ENCODE peak calls at places on chromosomes 7 and 10, in seven cellular contexts. F is tibial nerve, B is A549, Z is K562, M is sigmoid colon, A is suprapubic skin, W is HepG2. V is an unnamed sample.

GRCh38 chr7:27169658-27170493 is 4.2 kb downstream of the HOXA10 start:
- DNase-seq in F (peak; percentile 13), B (peak; percentile 30), Z (no peak), M (peak; percentile 69), A (peak; percentile 68), W (no peak), V (no peak)

GRCh38 chr7:95330194-95331003 is 6.1 kb upstream of the PON1 start:
- DNase-seq in F (no peak), B (no peak), Z (no peak), M (no peak), A (no peak), W (no peak), V (no peak)

GRCh38 chr7:114084381-114085312 is 165.8 kb upstream of the PPP1R3A start:
- DNase-seq in F (peak; percentile 16), B (no peak), Z (no peak), M (peak; percentile 85), A (peak; percentile 68), W (no peak), V (peak; percentile 60)

GRCh38 chr7:75915416-75916156 is 631 bp downstream of the POR start:
- DNase-seq in F (no peak), B (no peak), Z (peak; percentile 37), M (peak; percentile 77), A (peak; percentile 72), W (peak; percentile 61), V (peak; percentile 53)

GRCh38 chr7:37400022-37400421 is 48.6 kb downstream of the ELMO1 start:
- DNase-seq in F (no peak), B (no peak), Z (no peak), M (no peak), A (no peak), W (no peak), V (no peak)

GRCh38 chr10:121310151-121310711 is 288.0 kb downstream of the FGFR2 start:
- DNase-seq in F (no peak), B (no peak), Z (no peak), M (no peak), A (no peak), W (no peak), V (no peak)

GRCh38 chr10:101067356-101068083 is 5.7 kb downstream of the KAZALD1 start:
- DNase-seq in F (peak; percentile 51), B (peak; percentile 90), Z (peak; percentile 58), M (peak; percentile 85), A (peak; percentile 85), W (peak; percentile 81), V (peak; percentile 80)

GRCh38 chr7:28958235-28958945 is at the start of gene TRIL:
- DNase-seq in F (peak; percentile 25), B (no peak), Z (no peak), M (peak; percentile 92), A (peak; percentile 86), W (no peak), V (peak; percentile 92)

GRCh38 chr7:149815661-149816266 is 22.4 kb upstream of the ZNF862 start:
- DNase-seq in F (no peak), B (no peak), Z (no peak), M (no peak), A (no peak), W (no peak), V (no peak)

GRCh38 chr7:99124636-99125504 is 19.0 kb downstream of the SMURF1 start:
- DNase-seq in F (no peak), B (no peak), Z (no peak), M (no peak), A (no peak), W (no peak), V (no peak)

GRCh38 chr10:94137747-94138146 is 144.0 kb downstream of the PLCE1 start:
- DNase-seq in F (no peak), B (no peak), Z (no peak), M (no peak), A (no peak), W (no peak), V (no peak)

GRCh38 chr10:13458107-13458761 is 70.6 kb downstream of the BEND7 start:
- DNase-seq in F (no peak), B (no peak), Z (no peak), M (no peak), A (no peak), W (no peak), V (no peak)

GRCh38 chr10:10911035-10911434 is 106.6 kb upstream of the CELF2 start:
- DNase-seq in F (no peak), B (no peak), Z (no peak), M (no peak), A (no peak), W (no peak), V (no peak)
- H3K4me3 ChIP-seq in F (peak overlapping the region; percentile 38), B (no peak overlapping the region), Z (no peak overlapping the region), M (peak overlapping the region; percentile 42), A (peak overlapping the region; percentile 26), W (no peak overlapping the region), V (peak overlapping the region; percentile 12)

DNA sequence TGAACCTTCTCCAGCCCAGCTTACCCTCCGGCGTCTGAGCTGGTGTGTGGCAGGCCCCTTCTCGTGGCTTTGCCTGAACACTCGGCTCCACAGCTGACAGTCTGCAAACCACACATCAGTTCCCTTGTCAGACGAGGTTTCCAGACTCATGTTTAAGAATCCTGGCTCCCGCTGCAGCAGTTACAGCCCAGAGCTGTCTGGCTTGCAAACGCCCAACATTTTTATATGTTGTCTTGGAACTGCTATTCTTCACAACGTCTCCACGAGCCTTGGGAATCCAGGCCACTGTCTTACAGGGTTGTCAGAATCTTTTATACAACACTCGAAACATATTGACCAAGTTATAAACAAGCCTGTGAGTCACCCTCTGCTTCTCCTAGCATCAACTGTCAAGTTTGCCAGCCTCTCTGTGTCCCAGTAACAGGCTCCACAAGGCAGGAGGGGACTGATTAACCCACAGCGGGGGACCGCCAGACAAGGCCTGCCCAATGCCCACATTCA is 68.1 kb downstream of the TNS3 start:
- DNase-seq in F (no peak), B (no peak), Z (no peak), M (peak; percentile 80), A (no peak), W (no peak), V (no peak)
- TF ChIP-seq EP300 in F (no peak), B (no peak), Z (no peak), M (no peak), A (no peak), W (no peak), V (no peak)

GRCh38 chr7:157630301-157630853 is 293.6 kb downstream of the DNAJB6 start:
- DNase-seq in F (no peak), B (no peak), Z (no peak), M (no peak), A (no peak), W (no peak), V (no peak)

GRCh38 chr7:157635148-157635500 is 298.3 kb downstream of the DNAJB6 start:
- DNase-seq in F (no peak), B (no peak), Z (no peak), M (no peak), A (no peak), W (no peak), V (no peak)

GRCh38 chr7:157635669-157636068 is 298.9 kb downstream of the DNAJB6 start:
- DNase-seq in F (no peak), B (no peak), Z (no peak), M (no peak), A (no peak), W (no peak), V (no peak)

GRCh38 chr7:157634401-157635147 is 297.8 kb downstream of the DNAJB6 start:
- DNase-seq in F (no peak), B (no peak), Z (no peak), M (no peak), A (no peak), W (no peak), V (no peak)

DNA sequence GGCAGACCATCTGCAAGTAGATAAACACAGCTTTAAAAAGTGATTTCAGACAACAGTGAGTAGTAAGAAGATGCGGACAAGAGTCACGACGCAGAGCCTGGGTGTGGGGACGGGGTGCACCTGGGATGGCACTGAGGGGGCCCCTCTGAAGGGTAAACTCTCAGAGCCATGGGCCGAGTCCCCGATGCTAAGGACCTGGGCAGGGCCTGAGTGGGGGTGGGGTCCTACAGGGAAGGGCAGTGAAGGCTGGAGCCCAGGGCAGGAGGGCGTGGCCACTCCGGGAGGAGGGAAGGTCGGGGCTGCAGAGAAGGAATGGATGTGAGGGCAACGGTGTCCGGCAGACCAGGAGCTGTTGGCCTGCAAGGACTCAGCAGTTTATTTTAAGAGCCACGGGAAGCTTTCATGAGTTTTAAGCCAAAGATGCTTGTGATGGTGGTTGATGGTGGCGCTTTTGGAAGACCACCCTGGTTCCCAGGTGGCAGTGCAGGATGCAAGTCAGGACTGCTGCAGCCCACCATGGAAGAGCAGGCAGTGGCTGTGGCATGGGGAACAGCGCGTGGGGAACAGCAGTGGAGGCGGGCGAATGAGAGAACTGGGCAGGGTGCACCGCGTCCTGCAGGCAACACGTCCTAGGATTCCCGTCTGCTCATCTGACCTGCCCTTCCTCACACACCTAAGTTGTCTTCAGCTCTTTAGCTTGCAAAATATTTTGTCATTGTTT is 296.8 kb downstream of the DNAJB6 start:
- DNase-seq in F (no peak), B (no peak), Z (no peak), M (peak; percentile 53), A (no peak), W (no peak), V (no peak)
- H3K9me3 ChIP-seq in F (no peaks in the 10 kb centered on the region), B (peaks cover 7% of the 10 kb centered on the region), Z (no peaks in the 10 kb centered on the region), M (no peaks in the 10 kb centered on the region), A (no peaks in the 10 kb centered on the region), W (no peaks in the 10 kb centered on the region), V (no peaks in the 10 kb centered on the region)

GRCh38 chr7:1024876-1025746 is 19.2 kb upstream of the GPR146 start:
- DNase-seq in F (no peak), B (no peak), Z (no peak), M (no peak), A (no peak), W (no peak), V (no peak)
- H3K4me3 ChIP-seq in F (no peak overlapping the region), B (no peak overlapping the region), Z (no peak overlapping the region), M (no peak overlapping the region), A (no peak overlapping the region), W (no peak overlapping the region), V (no peak overlapping the region)

GRCh38 chr10:51569467-51569866 is 129.9 kb downstream of the CSTF2T start:
- DNase-seq in F (no peak), B (no peak), Z (no peak), M (no peak), A (no peak), W (no peak), V (no peak)

DNA sequence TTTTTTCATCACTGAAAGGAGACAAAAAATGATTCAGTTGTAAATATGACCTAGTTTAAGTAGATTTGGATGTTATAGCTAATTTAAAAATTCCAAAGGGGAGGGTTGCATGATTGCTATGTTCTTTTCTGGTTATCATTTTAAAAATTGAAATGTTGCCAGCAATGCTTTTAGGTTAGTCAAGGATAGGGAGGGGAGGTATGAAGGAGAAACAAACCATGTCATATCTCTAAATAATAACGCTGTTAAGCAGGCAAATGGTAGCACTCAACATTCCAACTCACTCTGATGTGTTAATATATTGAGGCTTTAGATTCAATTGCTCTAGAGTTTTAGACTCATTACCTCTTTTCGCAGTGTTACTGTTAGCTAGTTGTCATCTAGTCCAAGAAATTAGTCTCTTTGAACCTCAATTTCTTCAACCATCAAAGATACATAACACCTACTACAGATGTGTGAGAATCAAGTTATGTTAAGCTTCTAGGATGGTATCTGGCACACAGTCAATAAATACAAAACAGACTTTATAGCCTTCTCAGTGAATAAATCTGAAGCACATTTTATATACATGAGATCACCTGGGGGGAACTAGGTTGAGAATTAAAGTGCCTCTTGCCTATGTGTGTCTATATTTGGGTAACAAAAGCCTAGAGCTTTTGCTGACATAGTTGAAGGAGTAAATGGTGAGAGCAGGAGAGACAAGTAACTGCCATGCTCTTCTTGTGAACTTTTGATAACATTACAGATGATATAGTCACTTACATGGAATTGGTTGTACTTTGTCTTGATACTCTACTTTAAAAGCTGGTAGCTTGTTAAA is 124.9 kb downstream of the CSTF2T start:
- DNase-seq in F (no peak), B (no peak), Z (no peak), M (no peak), A (no peak), W (no peak), V (no peak)
- TF ChIP-seq EP300 in F (no peak), B (no peak), Z (no peak), M (no peak), A (no peak), W (no peak), V (no peak)

GRCh38 chr10:32713560-32713959 is 244.5 kb downstream of the ITGB1 start:
- DNase-seq in F (no peak), B (peak; percentile 16), Z (no peak), M (no peak), A (no peak), W (peak; percentile 6), V (no peak)
- H3K9me3 ChIP-seq in F (peaks cover 86% of the 10 kb centered on the region), B (peaks cover 13% of the 10 kb centered on the region), Z (no peaks in the 10 kb centered on the region), M (peaks cover 7% of the 10 kb centered on the region), A (peaks cover 3% of the 10 kb centered on the region), W (no peaks in the 10 kb centered on the region), V (no peaks in the 10 kb centered on the region)

V was measured in ovary.